ENCODE peak calls at places on chromosomes 11 and 22, in eight cellular contexts. One of them, this sample, is unnamed.
A peak's percentile ranks its signal among the peaks of the same experiment; 100 is the strongest.

GRCh38 chr11:35012467-35013191 is 96.2 kb downstream of the PDHX start:
- DNase-seq in A549: no peak
- DNase-seq in HAP-1: no peak
- DNase-seq in neuronal stem cell: no peak
- DNase-seq in mucosa of descending colon: no peak
- DNase-seq in CD4-positive, alpha-beta memory T cell: peak; percentile 60
- DNase-seq in fibroblast of mammary gland: no peak
- DNase-seq in adrenal gland: no peak
- DNase-seq in this sample: no peak

GRCh38 chr11:58276151-58276550 is 8.1 kb upstream of the OR10W1 start:
- DNase-seq in A549: no peak
- DNase-seq in HAP-1: no peak
- DNase-seq in neuronal stem cell: no peak
- DNase-seq in mucosa of descending colon: no peak
- DNase-seq in CD4-positive, alpha-beta memory T cell: no peak
- DNase-seq in fibroblast of mammary gland: no peak
- DNase-seq in adrenal gland: no peak
- DNase-seq in this sample: no peak

GRCh38 chr11:108975641-108976071 is 310.8 kb downstream of the DDX10 start:
- DNase-seq in A549: no peak
- DNase-seq in HAP-1: no peak
- DNase-seq in neuronal stem cell: no peak
- DNase-seq in mucosa of descending colon: no peak
- DNase-seq in CD4-positive, alpha-beta memory T cell: no peak
- DNase-seq in fibroblast of mammary gland: no peak
- DNase-seq in adrenal gland: no peak
- DNase-seq in this sample: no peak

GRCh38 chr11:8382436-8383053 is 118.9 kb upstream of the LMO1 start:
- DNase-seq in A549: no peak
- DNase-seq in HAP-1: no peak
- DNase-seq in neuronal stem cell: no peak
- DNase-seq in mucosa of descending colon: no peak
- DNase-seq in CD4-positive, alpha-beta memory T cell: no peak
- DNase-seq in fibroblast of mammary gland: peak; percentile 54
- DNase-seq in adrenal gland: peak; percentile 66
- DNase-seq in this sample: peak; percentile 6

GRCh38 chr11:17014774-17015638 is 792 bp upstream of the PLEKHA7 start:
- DNase-seq in A549: peak; percentile 86
- DNase-seq in HAP-1: peak; percentile 66
- DNase-seq in neuronal stem cell: peak; percentile 32
- DNase-seq in mucosa of descending colon: peak; percentile 65
- DNase-seq in CD4-positive, alpha-beta memory T cell: peak; percentile 13
- DNase-seq in fibroblast of mammary gland: peak; percentile 70
- DNase-seq in adrenal gland: no peak
- DNase-seq in this sample: no peak

GRCh38 chr11:104956528-104956927 is 11.8 kb downstream of the CASP4 start:
- DNase-seq in A549: no peak
- DNase-seq in HAP-1: no peak
- DNase-seq in neuronal stem cell: no peak
- DNase-seq in mucosa of descending colon: no peak
- DNase-seq in CD4-positive, alpha-beta memory T cell: no peak
- DNase-seq in fibroblast of mammary gland: no peak
- DNase-seq in adrenal gland: no peak
- DNase-seq in this sample: no peak

GRCh38 chr11:43541993-43542392 is 138.5 kb upstream of the HSD17B12 start:
- DNase-seq in A549: no peak
- DNase-seq in HAP-1: no peak
- DNase-seq in neuronal stem cell: no peak
- DNase-seq in mucosa of descending colon: no peak
- DNase-seq in CD4-positive, alpha-beta memory T cell: no peak
- DNase-seq in fibroblast of mammary gland: peak; percentile 10
- DNase-seq in adrenal gland: peak; percentile 78
- DNase-seq in this sample: no peak

GRCh38 chr11:10387209-10388083 is 67.6 kb upstream of the AMPD3 start:
- DNase-seq in A549: no peak
- DNase-seq in HAP-1: no peak
- DNase-seq in neuronal stem cell: no peak
- DNase-seq in mucosa of descending colon: peak; percentile 45
- DNase-seq in CD4-positive, alpha-beta memory T cell: no peak
- DNase-seq in fibroblast of mammary gland: peak; percentile 95
- DNase-seq in adrenal gland: no peak
- DNase-seq in this sample: peak; percentile 88

GRCh38 chr22:46107753-46108563 is 42.4 kb upstream of the PPARA start:
- DNase-seq in A549: no peak
- DNase-seq in HAP-1: no peak
- DNase-seq in neuronal stem cell: no peak
- DNase-seq in mucosa of descending colon: no peak
- DNase-seq in CD4-positive, alpha-beta memory T cell: no peak
- DNase-seq in fibroblast of mammary gland: peak; percentile 62
- DNase-seq in adrenal gland: peak; percentile 67
- DNase-seq in this sample: no peak

GRCh38 chr11:66619080-66619554 is 2.7 kb downstream of the RBM14 start:
- DNase-seq in A549: no peak
- DNase-seq in HAP-1: peak; percentile 69
- DNase-seq in neuronal stem cell: no peak
- DNase-seq in mucosa of descending colon: no peak
- DNase-seq in CD4-positive, alpha-beta memory T cell: peak; percentile 78
- DNase-seq in fibroblast of mammary gland: peak; percentile 58
- DNase-seq in adrenal gland: no peak
- DNase-seq in this sample: no peak

GRCh38 chr22:37259540-37260029 is 15.5 kb upstream of the RAC2 start:
- DNase-seq in A549: peak; percentile 44
- DNase-seq in HAP-1: peak; percentile 42
- DNase-seq in neuronal stem cell: no peak
- DNase-seq in mucosa of descending colon: no peak
- DNase-seq in CD4-positive, alpha-beta memory T cell: no peak
- DNase-seq in fibroblast of mammary gland: peak; percentile 45
- DNase-seq in adrenal gland: no peak
- DNase-seq in this sample: no peak

GRCh38 chr22:38927033-38927789 is 30.2 kb upstream of the APOBEC3A start:
- DNase-seq in A549: peak; percentile 82
- DNase-seq in HAP-1: peak; percentile 85
- DNase-seq in neuronal stem cell: peak; percentile 59
- DNase-seq in mucosa of descending colon: peak; percentile 88
- DNase-seq in CD4-positive, alpha-beta memory T cell: no peak
- DNase-seq in fibroblast of mammary gland: peak; percentile 32
- DNase-seq in adrenal gland: peak; percentile 85
- DNase-seq in this sample: no peak

GRCh38 chr11:68683086-68683951 is 1.0 kb upstream of the GAL start:
- DNase-seq in A549: no peak
- DNase-seq in HAP-1: no peak
- DNase-seq in neuronal stem cell: no peak
- DNase-seq in mucosa of descending colon: no peak
- DNase-seq in CD4-positive, alpha-beta memory T cell: no peak
- DNase-seq in fibroblast of mammary gland: no peak
- DNase-seq in adrenal gland: no peak
- DNase-seq in this sample: no peak

GRCh38 chr22:38871360-38872171 is 450 bp downstream of the CBX6 start:
- DNase-seq in A549: no peak
- DNase-seq in HAP-1: no peak
- DNase-seq in neuronal stem cell: no peak
- DNase-seq in mucosa of descending colon: peak; percentile 25
- DNase-seq in CD4-positive, alpha-beta memory T cell: peak; percentile 46
- DNase-seq in fibroblast of mammary gland: no peak
- DNase-seq in adrenal gland: no peak
- DNase-seq in this sample: no peak

GRCh38 chr22:32493551-32493950 is 18.9 kb downstream of the FBXO7 start:
- DNase-seq in A549: no peak
- DNase-seq in HAP-1: no peak
- DNase-seq in neuronal stem cell: no peak
- DNase-seq in mucosa of descending colon: no peak
- DNase-seq in CD4-positive, alpha-beta memory T cell: no peak
- DNase-seq in fibroblast of mammary gland: no peak
- DNase-seq in adrenal gland: no peak
- DNase-seq in this sample: no peak

GRCh38 chr11:36566407-36567053 is 1.3 kb upstream of the RAG1 start:
- DNase-seq in A549: no peak
- DNase-seq in HAP-1: peak; percentile 3
- DNase-seq in neuronal stem cell: no peak
- DNase-seq in mucosa of descending colon: no peak
- DNase-seq in CD4-positive, alpha-beta memory T cell: no peak
- DNase-seq in fibroblast of mammary gland: no peak
- DNase-seq in adrenal gland: no peak
- DNase-seq in this sample: no peak
- H3K4me3 ChIP-seq in A549: no peak overlapping the region
- H3K4me3 ChIP-seq in HAP-1: no peak overlapping the region
- H3K4me3 ChIP-seq in neuronal stem cell: no peak overlapping the region
- H3K4me3 ChIP-seq in mucosa of descending colon: no peak overlapping the region
- H3K4me3 ChIP-seq in CD4-positive, alpha-beta memory T cell: no peak overlapping the region
- H3K4me3 ChIP-seq in fibroblast of mammary gland: no peak overlapping the region
- H3K4me3 ChIP-seq in adrenal gland: no peak overlapping the region
- H3K4me3 ChIP-seq in this sample: no peak overlapping the region

GRCh38 chr11:15861256-15861655 is 495.1 kb downstream of the SOX6 start:
- DNase-seq in A549: no peak
- DNase-seq in HAP-1: no peak
- DNase-seq in neuronal stem cell: no peak
- DNase-seq in mucosa of descending colon: no peak
- DNase-seq in CD4-positive, alpha-beta memory T cell: no peak
- DNase-seq in fibroblast of mammary gland: no peak
- DNase-seq in adrenal gland: no peak
- DNase-seq in this sample: no peak

GRCh38 chr11:15867886-15868285 is 488.5 kb downstream of the SOX6 start:
- DNase-seq in A549: no peak
- DNase-seq in HAP-1: no peak
- DNase-seq in neuronal stem cell: no peak
- DNase-seq in mucosa of descending colon: no peak
- DNase-seq in CD4-positive, alpha-beta memory T cell: no peak
- DNase-seq in fibroblast of mammary gland: no peak
- DNase-seq in adrenal gland: no peak
- DNase-seq in this sample: no peak

GRCh38 chr11:15865212-15865987 is 490.9 kb downstream of the SOX6 start:
- DNase-seq in A549: no peak
- DNase-seq in HAP-1: no peak
- DNase-seq in neuronal stem cell: no peak
- DNase-seq in mucosa of descending colon: no peak
- DNase-seq in CD4-positive, alpha-beta memory T cell: no peak
- DNase-seq in fibroblast of mammary gland: no peak
- DNase-seq in adrenal gland: no peak
- DNase-seq in this sample: no peak

GRCh38 chr11:15863411-15863810 is 492.9 kb downstream of the SOX6 start:
- DNase-seq in A549: no peak
- DNase-seq in HAP-1: peak; percentile 31
- DNase-seq in neuronal stem cell: no peak
- DNase-seq in mucosa of descending colon: no peak
- DNase-seq in CD4-positive, alpha-beta memory T cell: no peak
- DNase-seq in fibroblast of mammary gland: peak; percentile 9
- DNase-seq in adrenal gland: no peak
- DNase-seq in this sample: no peak

DNA sequence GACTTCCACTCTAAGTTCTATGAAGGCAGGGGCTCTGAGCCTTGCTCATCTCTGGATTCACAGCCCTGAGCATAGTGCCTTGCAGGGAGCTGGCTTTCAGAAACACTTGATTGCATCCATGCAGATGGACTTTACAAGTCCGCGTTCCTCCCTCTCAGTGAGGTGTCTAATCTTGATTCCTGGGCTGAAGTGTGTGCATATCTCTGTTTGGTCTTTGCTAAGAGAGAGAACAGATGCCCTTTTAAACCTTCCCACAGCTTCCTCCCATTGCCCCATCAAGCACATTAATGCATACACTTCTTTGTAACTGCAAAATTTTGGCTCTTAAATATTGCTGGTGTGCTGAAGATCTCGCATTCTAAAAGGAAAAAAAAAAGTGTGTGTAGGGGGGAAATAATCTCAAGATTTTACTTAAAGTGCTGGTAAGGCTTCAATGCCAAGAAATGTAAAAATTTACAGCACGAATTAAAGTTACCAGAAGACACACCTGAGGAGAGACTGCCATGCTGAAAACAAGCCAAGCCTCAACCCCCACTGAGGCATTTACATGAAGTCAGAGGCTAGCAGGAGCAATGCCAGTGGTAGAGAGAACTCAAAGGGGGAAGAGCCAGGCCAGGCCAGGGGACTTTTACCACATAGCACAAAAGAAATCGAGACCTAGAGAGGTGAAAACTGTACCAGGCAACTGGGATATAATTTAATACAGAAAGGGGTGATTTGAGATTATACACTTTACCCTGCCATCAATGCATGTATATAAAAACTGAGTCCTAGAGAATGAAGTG is 492.1 kb downstream of the SOX6 start:
- DNase-seq in A549: no peak
- DNase-seq in HAP-1: no peak
- DNase-seq in neuronal stem cell: no peak
- DNase-seq in mucosa of descending colon: no peak
- DNase-seq in CD4-positive, alpha-beta memory T cell: no peak
- DNase-seq in fibroblast of mammary gland: no peak
- DNase-seq in adrenal gland: no peak
- DNase-seq in this sample: no peak
- H3K4me3 ChIP-seq in A549: no peak overlapping the region
- H3K4me3 ChIP-seq in HAP-1: no peak overlapping the region
- H3K4me3 ChIP-seq in neuronal stem cell: no peak overlapping the region
- H3K4me3 ChIP-seq in mucosa of descending colon: no peak overlapping the region
- H3K4me3 ChIP-seq in CD4-positive, alpha-beta memory T cell: no peak overlapping the region
- H3K4me3 ChIP-seq in fibroblast of mammary gland: no peak overlapping the region
- H3K4me3 ChIP-seq in adrenal gland: no peak overlapping the region
- H3K4me3 ChIP-seq in this sample: no peak overlapping the region

GRCh38 chr22:43218786-43219185 is 31.9 kb upstream of the TTLL12 start:
- DNase-seq in A549: no peak
- DNase-seq in HAP-1: no peak
- DNase-seq in neuronal stem cell: no peak
- DNase-seq in mucosa of descending colon: no peak
- DNase-seq in CD4-positive, alpha-beta memory T cell: no peak
- DNase-seq in fibroblast of mammary gland: no peak
- DNase-seq in adrenal gland: no peak
- DNase-seq in this sample: no peak
- H3K4me3 ChIP-seq in A549: no peak overlapping the region
- H3K4me3 ChIP-seq in HAP-1: no peak overlapping the region
- H3K4me3 ChIP-seq in neuronal stem cell: no peak overlapping the region
- H3K4me3 ChIP-seq in mucosa of descending colon: no peak overlapping the region
- H3K4me3 ChIP-seq in CD4-positive, alpha-beta memory T cell: no peak overlapping the region
- H3K4me3 ChIP-seq in fibroblast of mammary gland: no peak overlapping the region
- H3K4me3 ChIP-seq in adrenal gland: no peak overlapping the region
- H3K4me3 ChIP-seq in this sample: no peak overlapping the region

GRCh38 chr11:1261241-1262071 is 38.6 kb downstream of the MUC5B start:
- DNase-seq in A549: no peak
- DNase-seq in HAP-1: no peak
- DNase-seq in neuronal stem cell: no peak
- DNase-seq in mucosa of descending colon: no peak
- DNase-seq in CD4-positive, alpha-beta memory T cell: no peak
- DNase-seq in fibroblast of mammary gland: no peak
- DNase-seq in adrenal gland: no peak
- DNase-seq in this sample: no peak
- H3K4me3 ChIP-seq in A549: no peak overlapping the region
- H3K4me3 ChIP-seq in HAP-1: no peak overlapping the region
- H3K4me3 ChIP-seq in neuronal stem cell: no peak overlapping the region
- H3K4me3 ChIP-seq in mucosa of descending colon: no peak overlapping the region
- H3K4me3 ChIP-seq in CD4-positive, alpha-beta memory T cell: peak overlapping the region; percentile 71
- H3K4me3 ChIP-seq in fibroblast of mammary gland: no peak overlapping the region
- H3K4me3 ChIP-seq in adrenal gland: no peak overlapping the region
- H3K4me3 ChIP-seq in this sample: no peak overlapping the region

GRCh38 chr11:74957937-74958629 is 9.0 kb downstream of the SPCS2 start:
- DNase-seq in A549: no peak
- DNase-seq in HAP-1: no peak
- DNase-seq in neuronal stem cell: no peak
- DNase-seq in mucosa of descending colon: no peak
- DNase-seq in CD4-positive, alpha-beta memory T cell: no peak
- DNase-seq in fibroblast of mammary gland: no peak
- DNase-seq in adrenal gland: no peak
- DNase-seq in this sample: no peak
- H3K4me3 ChIP-seq in A549: no peak overlapping the region
- H3K4me3 ChIP-seq in HAP-1: no peak overlapping the region
- H3K4me3 ChIP-seq in neuronal stem cell: no peak overlapping the region
- H3K4me3 ChIP-seq in mucosa of descending colon: no peak overlapping the region
- H3K4me3 ChIP-seq in CD4-positive, alpha-beta memory T cell: no peak overlapping the region
- H3K4me3 ChIP-seq in fibroblast of mammary gland: no peak overlapping the region
- H3K4me3 ChIP-seq in adrenal gland: no peak overlapping the region
- H3K4me3 ChIP-seq in this sample: no peak overlapping the region